ENCODE peak calls at places on chromosomes 5 and 9, in six cellular contexts. B, D, M, A, R and C are unnamed samples.

GRCh38 chr5:33230467-33231078 is 210.2 kb upstream of the TARS1 start:
- DNase-seq in B (no peak), D (no peak), M (no peak), A (peak; percentile 14), R (no peak), C (no peak)

GRCh38 chr5:155056644-155057269 is 43.2 kb downstream of the KIF4B start:
- DNase-seq in B (no peak), D (no peak), M (no peak), A (no peak), R (no peak), C (peak; percentile 23)

GRCh38 chr5:81553570-81554212 is 159.8 kb upstream of the ACOT12 start:
- DNase-seq in B (no peak), D (no peak), M (no peak), A (no peak), R (no peak), C (no peak)

GRCh38 chr5:95862636-95863382 is 40.3 kb upstream of the GLRX start:
- DNase-seq in B (no peak), D (no peak), M (no peak), A (no peak), R (peak; percentile 34), C (no peak)

GRCh38 chr9:89502038-89502601 is 4.2 kb upstream of the SEMA4D start:
- DNase-seq in B (no peak), D (no peak), M (no peak), A (no peak), R (no peak), C (no peak)

GRCh38 chr9:70043689-70044449 is at the start of gene MAMDC2:
- DNase-seq in B (peak; percentile 62), D (peak; percentile 76), M (peak; percentile 51), A (peak; percentile 73), R (peak; percentile 37), C (peak; percentile 84)

GRCh38 chr9:125969868-125970267 is 222.7 kb downstream of the PBX3 start:
- DNase-seq in B (no peak), D (no peak), M (no peak), A (no peak), R (no peak), C (no peak)

GRCh38 chr5:8756498-8757084 is 789.3 kb downstream of the SEMA5A start:
- DNase-seq in B (peak; percentile 55), D (peak; percentile 36), M (peak; percentile 60), A (peak; percentile 73), R (peak; percentile 38), C (peak; percentile 3)

GRCh38 chr9:91736898-91737601 is 213.0 kb downstream of the ROR2 start:
- DNase-seq in B (no peak), D (no peak), M (no peak), A (no peak), R (no peak), C (no peak)

GRCh38 chr9:124352616-124353015 is 62.6 kb downstream of the PSMB7 start:
- DNase-seq in B (no peak), D (no peak), M (peak; percentile 29), A (no peak), R (no peak), C (no peak)

GRCh38 chr9:125126019-125126746 is 17.1 kb downstream of the SCAI start:
- DNase-seq in B (peak; percentile 6), D (no peak), M (peak; percentile 100), A (peak; percentile 22), R (peak; percentile 8), C (peak; percentile 33)

GRCh38 chr9:37904647-37905505 is 949 bp upstream of the SLC25A51 start:
- DNase-seq in B (no peak), D (no peak), M (peak; percentile 32), A (no peak), R (peak; percentile 35), C (no peak)

GRCh38 chr5:132055808-132056609 is 4.4 kb upstream of the IL3 start:
- DNase-seq in B (no peak), D (peak; percentile 17), M (no peak), A (no peak), R (no peak), C (peak; percentile 32)

GRCh38 chr5:106380736-106381135 is 1290.0 kb downstream of the EFNA5 start:
- DNase-seq in B (no peak), D (no peak), M (peak; percentile 85), A (no peak), R (no peak), C (no peak)

GRCh38 chr5:1542755-1543154 is 19.0 kb upstream of the LPCAT1 start:
- DNase-seq in B (no peak), D (no peak), M (no peak), A (peak; percentile 35), R (peak; percentile 87), C (no peak)

GRCh38 chr5:68252678-68253520 is 37.3 kb downstream of the PIK3R1 start:
- DNase-seq in B (peak; percentile 48), D (peak; percentile 58), M (peak; percentile 78), A (peak; percentile 80), R (peak; percentile 70), C (peak; percentile 27)

DNA sequence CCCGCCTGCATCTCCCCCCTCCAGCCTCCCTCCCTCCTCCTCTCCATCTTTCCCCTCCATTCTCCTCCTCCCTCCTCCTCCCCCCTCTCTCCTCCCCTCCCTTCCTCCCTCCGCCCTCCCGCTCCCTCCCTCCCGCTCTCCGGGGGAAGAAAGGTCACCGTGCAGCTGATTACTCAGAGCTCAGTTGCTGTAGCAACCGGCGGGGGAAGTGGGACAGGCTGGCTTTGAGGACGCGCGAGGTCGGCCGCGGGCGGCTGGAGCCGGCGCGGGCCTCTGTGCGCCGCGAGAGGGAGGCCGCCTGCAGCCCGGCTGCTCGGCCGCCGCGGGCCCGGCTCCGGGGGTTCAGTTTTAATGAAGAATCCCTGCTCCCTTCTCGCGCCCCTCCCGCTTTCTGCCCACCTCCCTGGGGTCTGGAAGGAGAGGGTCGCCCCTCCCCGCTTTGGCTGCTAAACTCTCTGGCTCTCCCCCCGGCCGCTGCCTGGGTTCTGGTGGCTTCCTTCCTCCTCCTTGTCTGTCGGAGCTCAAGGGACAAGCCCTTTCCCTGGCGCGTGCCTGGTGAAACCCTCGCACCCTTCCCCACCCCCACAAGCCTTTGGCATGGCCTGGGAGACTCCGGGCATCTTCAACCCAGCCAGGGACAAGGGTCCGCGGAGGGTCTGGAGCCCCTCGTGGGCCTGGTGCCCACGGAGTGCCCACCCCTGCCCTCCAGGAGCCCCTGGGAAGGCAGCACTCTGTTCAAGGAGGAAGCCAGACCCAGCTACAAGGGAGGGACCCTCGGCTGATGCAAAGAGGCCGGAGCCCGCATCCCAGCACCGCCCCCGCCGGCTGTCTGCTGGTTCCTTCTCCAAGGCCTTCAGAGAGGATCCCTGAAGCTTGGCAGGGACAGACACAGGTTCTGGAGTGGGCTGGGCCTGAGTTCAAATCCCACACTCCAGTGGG is 160.3 kb downstream of the C9orf50 start:
- DNase-seq in B (peak; percentile 99), D (peak; percentile 92), M (peak; percentile 98), A (peak; percentile 100), R (peak; percentile 96), C (peak; percentile 57)
- H2AK5ac ChIP-seq in B (peak overlapping the region; percentile 93), D (no peak overlapping the region), M (peak overlapping the region; percentile 99), A (no peak overlapping the region), R (peak overlapping the region; percentile 96), C (no peak overlapping the region)

GRCh38 chr5:177185993-177186392 is 52.4 kb downstream of the NSD1 start:
- DNase-seq in B (no peak), D (no peak), M (no peak), A (no peak), R (no peak), C (no peak)

GRCh38 chr5:177186645-177187044 is 53.1 kb downstream of the NSD1 start:
- DNase-seq in B (no peak), D (no peak), M (no peak), A (no peak), R (no peak), C (no peak)

GRCh38 chr5:177189416-177189815 is 55.8 kb downstream of the NSD1 start:
- DNase-seq in B (no peak), D (no peak), M (peak; percentile 51), A (no peak), R (peak; percentile 58), C (no peak)

GRCh38 chr5:177188775-177189174 is 55.2 kb downstream of the NSD1 start:
- DNase-seq in B (no peak), D (no peak), M (no peak), A (no peak), R (no peak), C (no peak)

GRCh38 chr5:177189965-177190364 is 56.4 kb downstream of the NSD1 start:
- DNase-seq in B (no peak), D (no peak), M (no peak), A (no peak), R (peak; percentile 88), C (no peak)
- H2AK5ac ChIP-seq in B (no peak overlapping the region), D (no peak overlapping the region), M (no peak overlapping the region), A (no peak overlapping the region), R (no peak overlapping the region), C (no peak overlapping the region)

GRCh38 chr9:114172981-114173833 is 17.9 kb downstream of the COL27A1 start:
- DNase-seq in B (no peak), D (no peak), M (peak; percentile 61), A (no peak), R (peak; percentile 60), C (no peak)

GRCh38 chr9:114169029-114169939 is 13.9 kb downstream of the COL27A1 start:
- DNase-seq in B (no peak), D (no peak), M (peak; percentile 83), A (no peak), R (no peak), C (no peak)

GRCh38 chr9:114170792-114171461 is 15.6 kb downstream of the COL27A1 start:
- DNase-seq in B (no peak), D (no peak), M (no peak), A (no peak), R (no peak), C (no peak)

GRCh38 chr9:114169940-114170791 is 14.8 kb downstream of the COL27A1 start:
- DNase-seq in B (no peak), D (no peak), M (no peak), A (no peak), R (no peak), C (no peak)

DNA sequence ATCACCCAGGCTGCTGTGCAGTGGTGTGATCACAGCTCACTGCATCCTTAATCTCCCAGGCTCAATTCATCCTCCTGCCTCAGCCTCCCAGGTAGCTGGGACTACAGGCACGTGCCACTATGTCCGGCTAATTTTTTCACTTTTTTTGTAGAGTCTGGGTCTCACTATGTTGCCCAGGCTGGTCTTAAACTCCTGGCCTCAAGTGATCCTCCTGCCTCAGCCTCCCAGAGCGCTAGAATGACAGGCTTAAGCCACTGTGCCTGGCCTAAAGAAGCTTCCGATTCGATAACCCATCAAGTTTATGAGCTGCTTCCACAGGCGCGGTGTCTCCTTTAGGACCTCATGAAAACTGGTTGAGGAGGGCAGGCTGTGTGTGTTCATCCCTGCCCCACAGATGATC is 16.2 kb downstream of the COL27A1 start:
- DNase-seq in B (no peak), D (no peak), M (no peak), A (no peak), R (no peak), C (no peak)
- H2AK5ac ChIP-seq in B (no peak overlapping the region), D (no peak overlapping the region), M (no peak overlapping the region), A (no peak overlapping the region), R (no peak overlapping the region), C (no peak overlapping the region)

DNA sequence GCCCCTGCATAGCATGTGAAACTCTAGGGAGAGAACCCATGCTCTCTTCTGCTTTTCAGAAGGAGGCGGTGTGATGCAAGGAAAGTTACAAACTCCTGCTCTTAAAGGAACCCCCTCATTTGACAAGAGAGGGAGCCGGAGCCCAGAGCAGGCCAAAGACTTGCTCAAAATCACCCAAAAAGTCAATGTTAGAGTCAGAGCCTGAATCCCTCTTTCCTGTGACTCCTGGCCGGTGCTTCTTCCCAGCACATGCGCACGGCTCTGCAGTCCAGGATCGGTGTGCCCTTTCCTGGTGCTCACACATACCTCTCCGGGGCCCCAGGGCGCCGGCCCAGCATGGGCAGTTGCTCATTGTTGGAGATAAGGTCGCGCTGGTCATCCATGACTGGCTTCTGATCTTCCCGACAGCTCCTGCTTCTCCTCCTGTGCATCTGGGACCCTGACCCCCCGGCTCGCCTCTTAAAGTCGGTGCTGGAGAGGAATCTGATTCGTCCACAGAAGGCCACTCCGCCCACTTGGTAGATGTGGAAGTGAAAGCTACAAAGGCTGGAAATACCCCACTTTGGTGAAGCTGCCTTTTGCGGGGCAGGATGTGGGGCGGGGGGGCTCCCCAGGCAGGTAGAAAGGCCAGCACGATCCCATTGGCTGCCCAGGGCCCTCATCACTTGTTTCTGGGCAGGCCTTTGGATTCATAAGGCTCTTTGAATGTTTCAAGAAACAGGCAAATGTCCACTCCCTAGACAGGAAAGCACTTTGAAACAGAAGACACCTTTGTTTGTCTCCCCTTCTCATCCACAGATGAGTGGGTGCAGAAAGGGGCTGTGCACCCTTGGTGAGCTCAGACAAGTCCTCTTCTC is at the start of gene CD74:
- DNase-seq in B (peak; percentile 65), D (peak; percentile 81), M (peak; percentile 20), A (peak; percentile 72), R (peak; percentile 50), C (no peak)
- H2AK5ac ChIP-seq in B (no peak within 1 kb of the TSS), D (no peak within 1 kb of the TSS), M (no peak within 1 kb of the TSS), A (no peak within 1 kb of the TSS), R (peak within 1 kb of the TSS; percentile 2), C (no peak within 1 kb of the TSS)